ENCODE peak calls at places on chromosomes 11 and 22, in seven cellular contexts. R is effector memory CD8-positive, alpha-beta T cell; S is GM04503; E is WTC11; T is ovary; J is NCI-H460; Y is activated gamma-delta T cell treated with anti-CD3 and anti-CD28 coated beads, Interleukin-2, amount 50 U/mL, for 16 hours. A is an unnamed sample.

GRCh38 chr11:71452354-71453020 is 516 bp upstream of the NADSYN1 start:
- DNase-seq in R (peak), S (no peak), E (peak), T (peak), J (no peak), Y (peak), A (no peak)

GRCh38 chr11:110856993-110857812 is 145.0 kb upstream of the ARHGAP20 start:
- DNase-seq in R (no peak), S (no peak), E (no peak), T (no peak), J (no peak), Y (no peak), A (no peak)

GRCh38 chr22:47593911-47594311 is 831.5 kb downstream of the TBC1D22A start:
- DNase-seq in R (no peak), S (no peak), E (no peak), T (no peak), J (no peak), Y (no peak), A (no peak)

GRCh38 chr11:58900479-58901420 is 38.5 kb upstream of the GLYATL1 start:
- DNase-seq in R (no peak), S (no peak), E (peak), T (peak), J (peak), Y (no peak), A (no peak)

GRCh38 chr22:45912910-45913309 is 64.1 kb downstream of the WNT7B start:
- DNase-seq in R (no peak), S (no peak), E (no peak), T (no peak), J (no peak), Y (no peak), A (no peak)

GRCh38 chr22:24424001-24424900 is 3.1 kb upstream of the ADORA2A start:
- DNase-seq in R (no peak), S (no peak), E (peak), T (no peak), J (no peak), Y (no peak), A (no peak)

GRCh38 chr11:57585301-57585700 is 12.2 kb upstream of the SERPING1 start:
- DNase-seq in R (no peak), S (no peak), E (no peak), T (no peak), J (no peak), Y (no peak), A (no peak)

GRCh38 chr11:45724145-45724544 is 58.7 kb upstream of the CHST1 start:
- DNase-seq in R (no peak), S (no peak), E (no peak), T (peak), J (no peak), Y (no peak), A (no peak)

GRCh38 chr11:73135346-73136284 is 6.5 kb downstream of the FCHSD2 start:
- DNase-seq in R (no peak), S (no peak), E (no peak), T (no peak), J (no peak), Y (no peak), A (no peak)

GRCh38 chr11:69958308-69958707 is 119.8 kb upstream of the ANO1 start:
- DNase-seq in R (no peak), S (no peak), E (no peak), T (no peak), J (no peak), Y (no peak), A (peak)

A was measured in BJ.